ENCODE peak calls at places on chromosomes 5 and 9, in ten cellular contexts. U is tibial artery; D is neuronal stem cell; B is GM23248; N is neural progenitor cell; P is heart right ventricle; G is PC-3; S is CD4-positive, alpha-beta memory T cell; F is A549; K is uterus. I is an unnamed sample. For H3K4me1, the result is how much of the 10 kb centered on the place peaks cover.

GRCh38 chr5:92222449-92222848 is 839.3 kb upstream of the ARRDC3 start:
- DNase-seq in U (no peak), D (no peak), B (peak), N (peak), P (no peak), G (peak), S (no peak), F (no peak), K (no peak), I (peak)

GRCh38 chr5:173457482-173457881 is 129.3 kb upstream of the STC2 start:
- DNase-seq in U (no peak), D (no peak), B (no peak), N (no peak), P (peak), G (peak), S (no peak), F (no peak), K (no peak), I (no peak)

GRCh38 chr5:164296603-164297080 is 791.2 kb downstream of the MAT2B start:
- DNase-seq in U (no peak), D (peak), B (no peak), N (peak), P (no peak), G (no peak), S (no peak), F (no peak), K (no peak), I (no peak)

GRCh38 chr9:127923771-127924170 is 6.8 kb downstream of the PIP5KL1 start:
- DNase-seq in U (no peak), D (no peak), B (peak), N (no peak), P (no peak), G (peak), S (no peak), F (no peak), K (no peak), I (no peak)

GRCh38 chr5:109650451-109650850 is 39.3 kb upstream of the MAN2A1 start:
- DNase-seq in U (no peak), D (no peak), B (no peak), N (no peak), P (no peak), G (no peak), S (no peak), F (no peak), K (no peak), I (no peak)

GRCh38 chr5:435961-436640 is 6.9 kb upstream of the EXOC3 start:
- DNase-seq in U (peak), D (no peak), B (peak), N (peak), P (no peak), G (peak), S (no peak), F (peak), K (no peak), I (peak)

GRCh38 chr9:27441741-27442070 is 82.4 kb upstream of the IFNK start:
- DNase-seq in U (no peak), D (no peak), B (no peak), N (no peak), P (no peak), G (no peak), S (no peak), F (no peak), K (no peak), I (no peak)

GRCh38 chr5:13976867-13977479 is 32.5 kb upstream of the DNAH5 start:
- DNase-seq in U (no peak), D (peak), B (peak), N (peak), P (no peak), G (peak), S (no peak), F (peak), K (no peak), I (peak)

GRCh38 chr5:168365581-168366081 is 74.2 kb downstream of the WWC1 start:
- DNase-seq in U (no peak), D (no peak), B (peak), N (peak), P (no peak), G (peak), S (no peak), F (no peak), K (no peak), I (no peak)

DNA sequence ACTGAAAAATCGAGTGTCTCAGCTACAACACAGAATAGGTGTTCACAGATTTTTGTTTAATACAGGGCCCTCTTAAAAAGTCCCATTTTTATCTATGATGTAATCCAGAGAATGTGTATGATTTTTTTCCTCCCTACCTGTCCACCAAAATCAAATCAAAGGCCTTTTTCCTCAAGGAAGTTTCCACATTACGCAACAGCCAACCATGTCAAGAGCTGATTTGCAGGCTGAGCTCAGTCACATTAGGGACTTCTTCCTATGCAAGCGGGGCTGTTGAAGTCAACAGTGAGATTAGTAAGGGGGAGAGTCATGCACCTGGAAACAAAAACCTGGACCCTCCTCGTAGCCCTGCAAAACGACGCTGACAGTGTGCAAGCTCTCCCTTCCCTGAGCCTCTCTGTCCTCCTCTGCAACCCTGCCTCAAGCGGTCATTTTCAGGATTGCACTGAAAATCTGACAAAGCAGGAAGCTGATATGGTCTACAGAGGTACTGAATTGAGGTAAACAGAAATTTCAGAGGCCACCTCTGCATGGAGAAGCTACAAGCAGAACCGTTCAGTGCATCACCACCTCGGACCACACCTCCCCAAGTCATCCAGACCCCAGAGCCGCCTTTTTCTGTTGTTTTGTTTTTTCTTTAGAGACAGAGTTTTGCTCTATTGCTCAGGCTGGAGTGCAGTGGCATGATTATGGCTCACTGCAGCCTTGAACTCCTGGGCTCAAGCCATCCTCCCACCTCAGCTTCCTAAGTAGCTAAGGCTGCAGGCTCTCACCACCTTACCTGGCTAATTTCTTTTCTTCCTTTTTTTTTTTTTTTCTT is 13.7 kb upstream of the SFXN1 start:
- DNase-seq in U (peak), D (no peak), B (peak), N (peak), P (no peak), G (peak), S (peak), F (peak), K (no peak), I (peak)
- H3K4me1 ChIP-seq in U (under half), D (under half), B (under half), N (under half), P (under half), G (under half), S (under half), F (under half), K (under half), I (under half)

GRCh38 chr5:56105511-56106372 is 111.0 kb upstream of the IL6ST start:
- DNase-seq in U (no peak), D (no peak), B (peak), N (no peak), P (no peak), G (no peak), S (no peak), F (no peak), K (no peak), I (no peak)

GRCh38 chr5:56111404-56111781 is 116.6 kb upstream of the IL6ST start:
- DNase-seq in U (no peak), D (no peak), B (no peak), N (no peak), P (no peak), G (no peak), S (no peak), F (no peak), K (no peak), I (no peak)

GRCh38 chr5:56106837-56107236 is 112.1 kb upstream of the IL6ST start:
- DNase-seq in U (no peak), D (no peak), B (no peak), N (no peak), P (no peak), G (peak), S (no peak), F (no peak), K (no peak), I (no peak)

GRCh38 chr5:56110646-56111403 is 116.1 kb upstream of the IL6ST start:
- DNase-seq in U (no peak), D (no peak), B (peak), N (no peak), P (no peak), G (no peak), S (no peak), F (no peak), K (no peak), I (no peak)

GRCh38 chr5:56108212-56108611 is 113.4 kb upstream of the IL6ST start:
- DNase-seq in U (no peak), D (no peak), B (no peak), N (no peak), P (no peak), G (no peak), S (no peak), F (no peak), K (no peak), I (no peak)
- H3K4me3 ChIP-seq in U (no peak), D (no peak), B (no peak), N (no peak), P (no peak), G (no peak), S (no peak), F (no peak), K (no peak), I (no peak)

DNA sequence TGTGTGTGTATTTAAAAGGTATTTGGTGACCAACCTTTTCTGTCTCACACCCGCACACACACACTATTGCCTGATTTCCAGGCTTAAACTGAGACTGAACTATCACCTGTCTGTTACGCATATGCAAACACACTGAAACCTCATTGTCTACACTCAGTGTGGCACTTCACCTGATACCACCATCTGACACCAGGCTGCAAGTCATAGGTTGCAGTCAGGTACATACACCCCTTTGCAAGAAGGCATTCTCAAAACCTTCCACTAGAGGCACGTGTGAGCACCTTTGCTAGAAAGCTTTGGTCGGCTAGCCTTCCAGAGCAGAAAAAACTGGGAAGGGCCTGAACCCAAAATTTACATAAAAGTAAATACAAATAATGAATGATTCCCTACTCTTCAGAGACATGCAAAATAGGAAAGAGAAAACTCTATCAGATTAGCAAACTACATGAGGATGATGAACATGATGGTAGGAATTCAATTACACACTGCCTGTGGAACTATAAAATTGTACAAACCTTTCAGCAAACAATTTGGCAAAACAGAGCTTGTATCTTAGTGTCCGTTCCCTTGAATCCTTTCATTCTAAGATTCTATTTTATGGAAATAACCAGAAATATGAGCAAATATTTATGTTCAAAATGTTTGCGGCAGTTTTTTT is 5.9 kb upstream of the FOXD1 start:
- DNase-seq in U (no peak), D (no peak), B (peak), N (peak), P (no peak), G (peak), S (peak), F (no peak), K (no peak), I (peak)
- H3K4me1 ChIP-seq in U (under half), D (under half), B (under half), N (under half), P (under half), G (under half), S (under half), F (under half), K (under half), I (under half)

GRCh38 chr5:43314724-43315123 is 1.5 kb upstream of the HMGCS1 start:
- DNase-seq in U (no peak), D (no peak), B (no peak), N (no peak), P (no peak), G (peak), S (no peak), F (no peak), K (no peak), I (no peak)

GRCh38 chr5:43315262-43315661 is 2.0 kb upstream of the HMGCS1 start:
- DNase-seq in U (no peak), D (no peak), B (peak), N (no peak), P (no peak), G (peak), S (no peak), F (peak), K (no peak), I (no peak)

GRCh38 chr5:43312699-43313034 is 545 bp downstream of the HMGCS1 start:
- DNase-seq in U (no peak), D (no peak), B (no peak), N (no peak), P (no peak), G (peak), S (no peak), F (peak), K (no peak), I (no peak)

GRCh38 chr5:43313035-43313853 is at the start of gene HMGCS1:
- DNase-seq in U (peak), D (peak), B (peak), N (peak), P (peak), G (peak), S (peak), F (peak), K (peak), I (peak)

DNA sequence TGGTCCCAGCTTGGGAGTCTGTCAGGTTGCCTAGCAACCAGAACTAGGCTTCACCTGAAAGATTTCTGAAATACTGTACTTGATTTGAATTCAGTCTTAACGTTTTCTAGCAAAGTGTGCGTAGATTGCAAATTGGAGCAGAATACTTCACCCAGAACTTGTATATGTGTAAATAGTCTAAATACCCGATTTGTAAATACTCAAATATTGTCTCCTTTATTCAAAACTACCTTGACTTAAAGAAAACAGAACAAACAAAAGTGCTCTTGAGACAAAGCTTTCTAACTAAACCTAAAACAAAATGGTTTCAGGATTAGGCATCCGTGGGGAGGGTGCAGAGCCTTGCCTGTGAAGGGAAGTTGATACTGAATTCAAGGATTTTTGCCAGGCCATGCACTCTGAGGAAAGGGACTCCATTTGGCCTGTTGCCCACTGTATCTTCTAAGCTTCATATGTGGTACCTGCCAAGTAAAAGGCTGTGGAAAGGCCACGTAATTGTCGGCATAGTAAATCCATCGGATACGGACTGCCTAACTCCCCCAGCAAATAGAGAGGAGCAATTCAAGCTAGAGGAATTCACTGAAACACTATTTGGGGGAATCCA is 744 bp upstream of the HMGCS1 start:
- DNase-seq in U (no peak), D (no peak), B (peak), N (peak), P (peak), G (no peak), S (no peak), F (no peak), K (peak), I (peak)
- H3K4me3 ChIP-seq in U (peak), D (peak), B (peak), N (peak), P (peak), G (peak), S (peak), F (peak), K (peak), I (peak)

GRCh38 chr5:81537905-81538535 is 144.1 kb upstream of the ACOT12 start:
- DNase-seq in U (no peak), D (no peak), B (no peak), N (no peak), P (no peak), G (no peak), S (peak), F (no peak), K (no peak), I (no peak)

GRCh38 chr5:81533629-81534480 is 139.9 kb upstream of the ACOT12 start:
- DNase-seq in U (no peak), D (no peak), B (no peak), N (no peak), P (no peak), G (no peak), S (no peak), F (no peak), K (no peak), I (no peak)

GRCh38 chr5:81530919-81531318 is 137.0 kb upstream of the ACOT12 start:
- DNase-seq in U (no peak), D (no peak), B (no peak), N (no peak), P (no peak), G (no peak), S (no peak), F (no peak), K (no peak), I (no peak)

GRCh38 chr5:81534481-81534840 is 140.5 kb upstream of the ACOT12 start:
- DNase-seq in U (no peak), D (no peak), B (no peak), N (no peak), P (no peak), G (no peak), S (no peak), F (no peak), K (no peak), I (no peak)
- H3K4me1 ChIP-seq in U (under half), D (under half), B (under half), N (under half), P (under half), G (under half), S (under half), F (under half), K (under half), I (under half)